ENCODE peak calls at places on chromosomes 7 and 10, in six cellular contexts. G is cardiac muscle cell; N is mesendoderm; W is uterus; A is CD4-positive, alpha-beta memory T cell; Q is transverse colon. V is an unnamed sample. For H3K4me1, the result is how much of the 10 kb centered on the place peaks cover.

GRCh38 chr10:61452655-61453641 is at the start of gene TMEM26:
- DNase-seq in G (peak), N (peak), W (peak), A (no peak), Q (peak), V (no peak)

GRCh38 chr7:69182596-69183467 is 415.4 kb upstream of the AUTS2 start:
- DNase-seq in G (no peak), N (no peak), W (no peak), A (no peak), Q (no peak), V (peak)

GRCh38 chr10:33732176-33733025 is 397.9 kb upstream of the NRP1 start:
- DNase-seq in G (peak), N (no peak), W (no peak), A (no peak), Q (no peak), V (no peak)

GRCh38 chr7:151930026-151930653 is 26.1 kb upstream of the GALNTL5 start:
- DNase-seq in G (no peak), N (no peak), W (no peak), A (no peak), Q (no peak), V (no peak)

GRCh38 chr7:148031816-148032215 is 558.8 kb upstream of the C7orf33 start:
- DNase-seq in G (no peak), N (no peak), W (no peak), A (no peak), Q (no peak), V (no peak)

GRCh38 chr7:48643420-48644013 is 280.8 kb upstream of the CDC14C start:
- DNase-seq in G (no peak), N (peak), W (no peak), A (no peak), Q (no peak), V (no peak)

GRCh38 chr7:24573008-24573553 is at the start of gene PALS2:
- DNase-seq in G (peak), N (peak), W (peak), A (peak), Q (peak), V (peak)

GRCh38 chr10:99234739-99235468 is 748 bp downstream of the HPSE2 start:
- DNase-seq in G (peak), N (peak), W (no peak), A (no peak), Q (no peak), V (no peak)

GRCh38 chr7:78082556-78082955 is 284.0 kb downstream of the PHTF2 start:
- DNase-seq in G (no peak), N (no peak), W (no peak), A (no peak), Q (no peak), V (no peak)

GRCh38 chr10:25604591-25604990 is 329.4 kb upstream of the MYO3A start:
- DNase-seq in G (no peak), N (peak), W (no peak), A (no peak), Q (no peak), V (no peak)

GRCh38 chr10:10782603-10783002 is 235.1 kb upstream of the CELF2 start:
- DNase-seq in G (no peak), N (no peak), W (no peak), A (no peak), Q (no peak), V (no peak)

GRCh38 chr7:8144856-8145255 is 117.1 kb downstream of the ICA1 start:
- DNase-seq in G (no peak), N (no peak), W (no peak), A (no peak), Q (no peak), V (no peak)

GRCh38 chr10:1214882-1215540 is 158.8 kb downstream of the WDR37 start:
- DNase-seq in G (no peak), N (no peak), W (no peak), A (no peak), Q (no peak), V (no peak)

GRCh38 chr10:107585630-107586029 is 421.1 kb upstream of the SORCS1 start:
- DNase-seq in G (no peak), N (no peak), W (no peak), A (no peak), Q (no peak), V (no peak)

GRCh38 chr10:110501142-110501937 is 3.6 kb downstream of the DUSP5 start:
- DNase-seq in G (peak), N (peak), W (peak), A (no peak), Q (peak), V (no peak)

GRCh38 chr10:30671011-30671616 is 41.6 kb upstream of the LYZL2 start:
- DNase-seq in G (peak), N (peak), W (peak), A (peak), Q (peak), V (peak)

GRCh38 chr10:30346135-30346534 is 2.9 kb downstream of the MTPAP start:
- DNase-seq in G (no peak), N (no peak), W (no peak), A (no peak), Q (no peak), V (no peak)

GRCh38 chr7:47336178-47337020 is 245.5 kb downstream of the TNS3 start:
- DNase-seq in G (peak), N (no peak), W (no peak), A (no peak), Q (no peak), V (no peak)

GRCh38 chr10:127048630-127049029 is 143.4 kb downstream of the DOCK1 start:
- DNase-seq in G (no peak), N (no peak), W (no peak), A (no peak), Q (no peak), V (no peak)

GRCh38 chr7:113710310-113711106 is 208.3 kb downstream of the PPP1R3A start:
- DNase-seq in G (peak), N (peak), W (peak), A (peak), Q (peak), V (peak)

GRCh38 chr7:119254741-119255140 is 1018.2 kb upstream of the KCND2 start:
- DNase-seq in G (no peak), N (no peak), W (no peak), A (no peak), Q (no peak), V (no peak)

DNA sequence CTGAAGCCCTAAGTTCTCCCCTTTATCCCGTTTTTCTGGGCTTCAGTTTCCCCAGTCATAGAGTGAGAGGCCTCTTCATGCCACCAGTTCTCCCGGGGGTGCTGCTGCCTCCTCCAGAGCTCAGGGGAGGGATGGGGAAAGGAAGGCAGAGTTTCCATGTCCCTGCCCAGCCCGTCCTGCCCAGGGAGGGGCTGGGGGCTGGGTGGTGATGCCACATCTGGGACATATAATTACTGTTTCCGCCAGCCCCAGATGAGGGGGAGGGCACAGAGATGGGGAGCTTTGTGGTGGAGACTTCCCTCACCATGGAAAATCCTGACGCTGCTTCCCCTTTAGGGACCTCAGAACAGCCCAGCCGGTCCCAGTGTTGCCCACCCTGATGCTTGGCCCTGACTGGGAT is 4.1 kb downstream of the AQP1 start:
- DNase-seq in G (no peak), N (no peak), W (no peak), A (no peak), Q (no peak), V (no peak)
- H3K4me3 ChIP-seq in G (no peak), N (no peak), W (peak), A (no peak), Q (no peak), V (no peak)

GRCh38 chr10:113068178-113068890 is 118.3 kb downstream of the TCF7L2 start:
- DNase-seq in G (no peak), N (no peak), W (no peak), A (no peak), Q (no peak), V (no peak)

GRCh38 chr10:113073549-113074189 is 123.6 kb downstream of the TCF7L2 start:
- DNase-seq in G (peak), N (peak), W (peak), A (no peak), Q (peak), V (no peak)

GRCh38 chr10:113067516-113067915 is 117.5 kb downstream of the TCF7L2 start:
- DNase-seq in G (no peak), N (no peak), W (no peak), A (no peak), Q (no peak), V (no peak)

GRCh38 chr10:113071446-113071845 is 121.4 kb downstream of the TCF7L2 start:
- DNase-seq in G (peak), N (peak), W (peak), A (no peak), Q (peak), V (no peak)

DNA sequence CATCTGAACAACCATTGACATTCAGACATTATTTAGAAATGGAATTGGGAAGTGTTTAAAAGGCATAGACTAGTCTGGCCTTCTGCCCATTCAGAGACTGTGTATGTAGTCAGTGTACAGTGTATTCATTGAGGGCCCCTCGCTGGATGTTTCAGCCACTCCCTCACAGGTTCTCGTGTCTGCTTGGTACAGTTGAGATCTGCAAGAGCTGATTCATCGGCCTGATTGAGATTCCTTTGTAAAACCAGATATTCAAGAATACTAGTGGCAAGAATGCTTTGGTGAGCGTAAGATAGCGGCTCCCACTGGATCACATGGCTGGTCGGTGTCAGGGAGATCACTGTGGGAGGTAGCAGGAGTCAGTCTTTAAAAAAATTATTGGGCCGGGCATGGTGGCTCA is 119.5 kb downstream of the TCF7L2 start:
- DNase-seq in G (peak), N (peak), W (no peak), A (no peak), Q (no peak), V (no peak)
- H3K4me1 ChIP-seq in G (under half), N (under half), W (under half), A (under half), Q (under half), V (under half)

GRCh38 chr10:124389613-124390361 is 28.9 kb downstream of the OAT start:
- DNase-seq in G (no peak), N (no peak), W (no peak), A (no peak), Q (no peak), V (no peak)
- H3K4me3 ChIP-seq in G (no peak), N (no peak), W (no peak), A (no peak), Q (no peak), V (no peak)

GRCh38 chr7:50209461-50210161 is 94.9 kb upstream of the IKZF1 start:
- DNase-seq in G (no peak), N (no peak), W (no peak), A (no peak), Q (no peak), V (no peak)
- H3K4me1 ChIP-seq in G (under half), N (under half), W (under half), A (half or more), Q (under half), V (under half)

GRCh38 chr7:146781352-146782116 is 664.9 kb downstream of the CNTNAP2 start:
- DNase-seq in G (peak), N (peak), W (no peak), A (no peak), Q (no peak), V (no peak)
- H3K4me3 ChIP-seq in G (no peak), N (no peak), W (no peak), A (no peak), Q (no peak), V (no peak)